ENCODE peak calls at places on chromosomes 11 and 22, in ten cellular contexts. One of them, this sample, is unnamed.

GRCh38 chr11:556175-556699 is 4.3 kb downstream of the LMNTD2 start:
- DNase-seq in lower leg skin: no peak
- DNase-seq in spleen: no peak
- DNase-seq in GM12865: no peak
- DNase-seq in astrocyte of the spinal cord: no peak
- DNase-seq in RWPE2: no peak
- DNase-seq in suprapubic skin: no peak
- DNase-seq in CD8-positive, alpha-beta T cell: peak; percentile 43
- DNase-seq in heart left ventricle: no peak
- DNase-seq in IMR-90: no peak
- DNase-seq in this sample: no peak

GRCh38 chr22:47292546-47293320 is 530.3 kb downstream of the TBC1D22A start:
- DNase-seq in spleen: no peak
- DNase-seq in astrocyte of the spinal cord: peak; percentile 58
- DNase-seq in lower leg skin: peak; percentile 69
- DNase-seq in CD8-positive, alpha-beta T cell: no peak
- DNase-seq in IMR-90: no peak
- DNase-seq in RWPE2: no peak
- DNase-seq in suprapubic skin: peak; percentile 63
- DNase-seq in GM12865: no peak
- DNase-seq in heart left ventricle: no peak
- DNase-seq in this sample: no peak

GRCh38 chr11:57647368-57647767 is 2.3 kb downstream of the YPEL4 start:
- DNase-seq in astrocyte of the spinal cord: no peak
- DNase-seq in IMR-90: no peak
- DNase-seq in GM12865: no peak
- DNase-seq in CD8-positive, alpha-beta T cell: no peak
- DNase-seq in RWPE2: no peak
- DNase-seq in lower leg skin: no peak
- DNase-seq in spleen: no peak
- DNase-seq in heart left ventricle: no peak
- DNase-seq in suprapubic skin: no peak
- DNase-seq in this sample: peak; percentile 34

GRCh38 chr22:26744892-26745808 is 87.8 kb downstream of the MIAT start:
- DNase-seq in CD8-positive, alpha-beta T cell: no peak
- DNase-seq in heart left ventricle: no peak
- DNase-seq in suprapubic skin: no peak
- DNase-seq in GM12865: no peak
- DNase-seq in astrocyte of the spinal cord: no peak
- DNase-seq in spleen: no peak
- DNase-seq in lower leg skin: no peak
- DNase-seq in IMR-90: no peak
- DNase-seq in RWPE2: no peak
- DNase-seq in this sample: no peak

GRCh38 chr11:96154802-96155520 is 188.0 kb downstream of the MAML2 start:
- DNase-seq in CD8-positive, alpha-beta T cell: no peak
- DNase-seq in IMR-90: peak; percentile 80
- DNase-seq in suprapubic skin: no peak
- DNase-seq in RWPE2: no peak
- DNase-seq in GM12865: no peak
- DNase-seq in astrocyte of the spinal cord: peak; percentile 76
- DNase-seq in heart left ventricle: no peak
- DNase-seq in lower leg skin: no peak
- DNase-seq in spleen: no peak
- DNase-seq in this sample: no peak

GRCh38 chr22:46119729-46120419 is 30.5 kb upstream of the PPARA start:
- DNase-seq in CD8-positive, alpha-beta T cell: no peak
- DNase-seq in spleen: no peak
- DNase-seq in GM12865: no peak
- DNase-seq in RWPE2: no peak
- DNase-seq in lower leg skin: no peak
- DNase-seq in heart left ventricle: no peak
- DNase-seq in astrocyte of the spinal cord: peak; percentile 82
- DNase-seq in IMR-90: peak; percentile 74
- DNase-seq in suprapubic skin: no peak
- DNase-seq in this sample: no peak

GRCh38 chr22:50307891-50308596 is 598 bp upstream of the PLXNB2 start:
- DNase-seq in heart left ventricle: no peak
- DNase-seq in GM12865: no peak
- DNase-seq in IMR-90: no peak
- DNase-seq in spleen: no peak
- DNase-seq in RWPE2: no peak
- DNase-seq in lower leg skin: no peak
- DNase-seq in astrocyte of the spinal cord: no peak
- DNase-seq in CD8-positive, alpha-beta T cell: no peak
- DNase-seq in suprapubic skin: no peak
- DNase-seq in this sample: no peak

GRCh38 chr22:39087098-39087497 is 9.9 kb upstream of the APOBEC3H start:
- DNase-seq in lower leg skin: no peak
- DNase-seq in RWPE2: no peak
- DNase-seq in CD8-positive, alpha-beta T cell: no peak
- DNase-seq in astrocyte of the spinal cord: no peak
- DNase-seq in heart left ventricle: no peak
- DNase-seq in suprapubic skin: no peak
- DNase-seq in spleen: peak; percentile 47
- DNase-seq in IMR-90: no peak
- DNase-seq in GM12865: no peak
- DNase-seq in this sample: no peak

GRCh38 chr11:119284344-119285157 is 32.4 kb downstream of the MCAM start:
- DNase-seq in heart left ventricle: no peak
- DNase-seq in GM12865: peak; percentile 67
- DNase-seq in lower leg skin: no peak
- DNase-seq in suprapubic skin: no peak
- DNase-seq in astrocyte of the spinal cord: peak; percentile 55
- DNase-seq in RWPE2: no peak
- DNase-seq in IMR-90: peak; percentile 47
- DNase-seq in CD8-positive, alpha-beta T cell: no peak
- DNase-seq in spleen: no peak
- DNase-seq in this sample: no peak

GRCh38 chr22:46303347-46303965 is 6.8 kb downstream of the GTSE1 start:
- DNase-seq in lower leg skin: no peak
- DNase-seq in suprapubic skin: no peak
- DNase-seq in spleen: no peak
- DNase-seq in GM12865: no peak
- DNase-seq in astrocyte of the spinal cord: peak; percentile 35
- DNase-seq in heart left ventricle: no peak
- DNase-seq in RWPE2: no peak
- DNase-seq in IMR-90: peak; percentile 65
- DNase-seq in CD8-positive, alpha-beta T cell: no peak
- DNase-seq in this sample: no peak

GRCh38 chr11:63564785-63565350 is 1.7 kb upstream of the PLAAT2 start:
- DNase-seq in CD8-positive, alpha-beta T cell: no peak
- DNase-seq in spleen: no peak
- DNase-seq in RWPE2: no peak
- DNase-seq in astrocyte of the spinal cord: no peak
- DNase-seq in IMR-90: no peak
- DNase-seq in suprapubic skin: no peak
- DNase-seq in heart left ventricle: no peak
- DNase-seq in GM12865: peak; percentile 41
- DNase-seq in lower leg skin: peak; percentile 59
- DNase-seq in this sample: no peak

GRCh38 chr11:118652681-118653181 is 26.7 kb downstream of the TREH start:
- DNase-seq in spleen: peak; percentile 51
- DNase-seq in suprapubic skin: no peak
- DNase-seq in lower leg skin: peak; percentile 73
- DNase-seq in astrocyte of the spinal cord: no peak
- DNase-seq in RWPE2: no peak
- DNase-seq in IMR-90: no peak
- DNase-seq in heart left ventricle: peak; percentile 17
- DNase-seq in GM12865: no peak
- DNase-seq in CD8-positive, alpha-beta T cell: no peak
- DNase-seq in this sample: no peak

DNA sequence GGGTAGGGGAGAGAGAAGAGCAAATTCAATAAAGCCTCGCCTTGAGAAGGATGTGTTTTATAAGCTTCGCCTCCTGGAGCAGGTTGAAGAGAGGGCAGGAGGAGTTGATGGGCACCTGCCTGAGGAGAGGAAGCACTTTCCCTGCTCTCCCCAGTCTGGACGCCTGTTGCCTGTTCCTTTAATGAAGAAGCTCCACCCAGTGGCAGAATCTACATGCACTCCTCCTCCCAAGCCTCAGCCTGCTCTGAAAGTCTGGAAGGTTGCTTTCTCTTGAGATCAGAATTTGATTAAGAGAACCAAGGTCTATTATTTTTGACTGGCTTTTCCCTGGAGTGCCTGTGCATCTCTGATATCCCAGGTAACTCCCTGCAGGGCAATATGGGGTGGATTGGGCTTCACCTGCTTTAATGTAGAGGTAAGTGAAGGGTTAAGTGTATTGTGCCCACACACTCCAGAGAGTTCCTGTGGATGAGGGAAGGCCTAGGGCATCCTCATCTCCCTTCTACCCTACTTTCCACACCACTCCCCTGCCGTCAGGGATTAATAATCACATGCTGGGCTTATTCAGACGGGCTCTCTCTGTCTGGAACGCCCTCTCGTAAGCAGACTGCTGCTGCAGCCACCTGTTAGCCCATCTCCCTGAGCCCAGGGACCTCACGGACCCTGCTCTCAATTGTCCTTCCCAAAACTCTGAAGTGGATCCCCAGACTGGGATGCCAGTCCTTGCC is 22.3 kb downstream of the NTM start:
- DNase-seq in astrocyte of the spinal cord: peak; percentile 2
- DNase-seq in RWPE2: no peak
- DNase-seq in GM12865: no peak
- DNase-seq in heart left ventricle: no peak
- DNase-seq in suprapubic skin: no peak
- DNase-seq in spleen: no peak
- DNase-seq in IMR-90: no peak
- DNase-seq in CD8-positive, alpha-beta T cell: no peak
- DNase-seq in lower leg skin: no peak
- DNase-seq in this sample: peak; percentile 46
- TF ChIP-seq CTCF in astrocyte of the spinal cord: peak; percentile 27
- TF ChIP-seq CTCF in RWPE2: no peak
- TF ChIP-seq CTCF in GM12865: peak; percentile 10
- TF ChIP-seq CTCF in heart left ventricle: no peak
- TF ChIP-seq CTCF in suprapubic skin: no peak
- TF ChIP-seq CTCF in spleen: no peak
- TF ChIP-seq CTCF in IMR-90: no peak
- TF ChIP-seq CTCF in CD8-positive, alpha-beta T cell: no peak
- TF ChIP-seq CTCF in lower leg skin: no peak
- TF ChIP-seq CTCF in this sample: no peak

GRCh38 chr11:11027271-11027670 is 169.4 kb upstream of the ZBED5 start:
- DNase-seq in astrocyte of the spinal cord: peak; percentile 61
- DNase-seq in spleen: no peak
- DNase-seq in heart left ventricle: no peak
- DNase-seq in CD8-positive, alpha-beta T cell: no peak
- DNase-seq in IMR-90: peak; percentile 85
- DNase-seq in RWPE2: no peak
- DNase-seq in suprapubic skin: no peak
- DNase-seq in lower leg skin: no peak
- DNase-seq in GM12865: no peak
- DNase-seq in this sample: no peak

GRCh38 chr11:11020747-11021149 is 162.9 kb upstream of the ZBED5 start:
- DNase-seq in lower leg skin: no peak
- DNase-seq in heart left ventricle: no peak
- DNase-seq in astrocyte of the spinal cord: no peak
- DNase-seq in GM12865: no peak
- DNase-seq in suprapubic skin: no peak
- DNase-seq in spleen: no peak
- DNase-seq in IMR-90: peak; percentile 26
- DNase-seq in CD8-positive, alpha-beta T cell: no peak
- DNase-seq in RWPE2: no peak
- DNase-seq in this sample: no peak

GRCh38 chr11:11025087-11025486 is 167.2 kb upstream of the ZBED5 start:
- DNase-seq in CD8-positive, alpha-beta T cell: no peak
- DNase-seq in GM12865: no peak
- DNase-seq in RWPE2: no peak
- DNase-seq in astrocyte of the spinal cord: peak; percentile 42
- DNase-seq in spleen: no peak
- DNase-seq in lower leg skin: no peak
- DNase-seq in heart left ventricle: no peak
- DNase-seq in suprapubic skin: no peak
- DNase-seq in IMR-90: peak; percentile 75
- DNase-seq in this sample: no peak

GRCh38 chr11:11020219-11020726 is 162.4 kb upstream of the ZBED5 start:
- DNase-seq in spleen: no peak
- DNase-seq in suprapubic skin: no peak
- DNase-seq in heart left ventricle: no peak
- DNase-seq in CD8-positive, alpha-beta T cell: no peak
- DNase-seq in lower leg skin: no peak
- DNase-seq in RWPE2: no peak
- DNase-seq in IMR-90: no peak
- DNase-seq in GM12865: no peak
- DNase-seq in astrocyte of the spinal cord: no peak
- DNase-seq in this sample: no peak

DNA sequence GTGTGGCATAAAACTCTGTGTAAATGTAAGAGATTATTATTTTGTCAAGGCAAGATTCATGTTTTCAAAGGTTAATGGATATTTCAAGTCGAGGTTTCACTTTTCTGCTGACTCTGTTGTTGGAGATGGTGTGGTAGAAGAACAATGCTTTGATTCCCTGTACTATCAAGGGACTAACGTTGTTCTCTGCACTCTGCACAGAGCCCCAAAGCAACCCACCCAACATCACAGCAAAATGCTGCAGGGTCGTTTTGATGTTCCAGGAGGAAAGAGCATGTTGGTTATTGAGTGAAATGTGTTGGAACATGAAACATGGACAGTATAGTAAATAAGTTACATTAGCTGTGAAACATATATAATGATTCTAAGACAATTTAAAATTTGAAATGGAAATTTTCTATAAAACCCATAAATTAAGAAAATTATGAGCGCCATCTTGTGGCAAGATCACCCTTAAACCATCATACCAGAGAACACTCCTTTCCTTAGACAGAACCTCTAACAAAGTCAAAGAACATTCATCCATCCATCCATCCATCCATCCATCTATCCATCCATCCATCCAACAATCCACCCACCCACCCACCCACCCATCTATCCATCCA is 164.4 kb upstream of the ZBED5 start:
- DNase-seq in astrocyte of the spinal cord: peak; percentile 29
- DNase-seq in heart left ventricle: no peak
- DNase-seq in spleen: no peak
- DNase-seq in RWPE2: no peak
- DNase-seq in IMR-90: peak; percentile 24
- DNase-seq in GM12865: peak; percentile 24
- DNase-seq in CD8-positive, alpha-beta T cell: peak; percentile 27
- DNase-seq in lower leg skin: no peak
- DNase-seq in suprapubic skin: no peak
- DNase-seq in this sample: no peak
- TF ChIP-seq CTCF in astrocyte of the spinal cord: peak; percentile 45
- TF ChIP-seq CTCF in heart left ventricle: peak; percentile 34
- TF ChIP-seq CTCF in spleen: no peak
- TF ChIP-seq CTCF in RWPE2: peak; percentile 48
- TF ChIP-seq CTCF in IMR-90: peak; percentile 62
- TF ChIP-seq CTCF in GM12865: peak; percentile 21
- TF ChIP-seq CTCF in CD8-positive, alpha-beta T cell: peak; percentile 63
- TF ChIP-seq CTCF in lower leg skin: no peak
- TF ChIP-seq CTCF in suprapubic skin: no peak
- TF ChIP-seq CTCF in this sample: no peak

GRCh38 chr22:42269407-42270177 is 861 bp downstream of the TCF20 start:
- DNase-seq in GM12865: peak; percentile 83
- DNase-seq in RWPE2: peak; percentile 87
- DNase-seq in IMR-90: no peak
- DNase-seq in CD8-positive, alpha-beta T cell: peak; percentile 68
- DNase-seq in heart left ventricle: peak; percentile 39
- DNase-seq in lower leg skin: peak; percentile 89
- DNase-seq in spleen: peak; percentile 94
- DNase-seq in astrocyte of the spinal cord: no peak
- DNase-seq in suprapubic skin: no peak
- DNase-seq in this sample: peak; percentile 80
- TF ChIP-seq CTCF in GM12865: peak; percentile 22
- TF ChIP-seq CTCF in RWPE2: peak; percentile 16
- TF ChIP-seq CTCF in IMR-90: no peak
- TF ChIP-seq CTCF in CD8-positive, alpha-beta T cell: peak; percentile 18
- TF ChIP-seq CTCF in heart left ventricle: no peak
- TF ChIP-seq CTCF in lower leg skin: no peak
- TF ChIP-seq CTCF in spleen: no peak
- TF ChIP-seq CTCF in astrocyte of the spinal cord: no peak
- TF ChIP-seq CTCF in suprapubic skin: no peak
- TF ChIP-seq CTCF in this sample: no peak

GRCh38 chr11:91527380-91528030 is 697.1 kb upstream of the FAT3 start:
- DNase-seq in RWPE2: no peak
- DNase-seq in heart left ventricle: no peak
- DNase-seq in GM12865: no peak
- DNase-seq in lower leg skin: no peak
- DNase-seq in IMR-90: no peak
- DNase-seq in suprapubic skin: no peak
- DNase-seq in astrocyte of the spinal cord: no peak
- DNase-seq in spleen: no peak
- DNase-seq in CD8-positive, alpha-beta T cell: no peak
- DNase-seq in this sample: peak; percentile 16
- TF ChIP-seq CTCF in RWPE2: no peak
- TF ChIP-seq CTCF in heart left ventricle: no peak
- TF ChIP-seq CTCF in GM12865: no peak
- TF ChIP-seq CTCF in lower leg skin: no peak
- TF ChIP-seq CTCF in IMR-90: no peak
- TF ChIP-seq CTCF in suprapubic skin: no peak
- TF ChIP-seq CTCF in astrocyte of the spinal cord: no peak
- TF ChIP-seq CTCF in spleen: no peak
- TF ChIP-seq CTCF in CD8-positive, alpha-beta T cell: no peak
- TF ChIP-seq CTCF in this sample: no peak

This sample was measured in WTC11.